ENCODE peak calls at places on chromosome 2, in four cellular contexts. R, J, N and X are unnamed samples.

GRCh38 chr2:83957001-83957400 is 502.1 kb downstream of the SUCLG1 start:
- DNase-seq in R (no peak), J (no peak), N (no peak), X (no peak)

GRCh38 chr2:101360229-101360628 is 27.1 kb downstream of the CREG2 start:
- DNase-seq in R (peak; percentile 52), J (no peak), N (no peak), X (no peak)

GRCh38 chr2:215779912-215780311 is 233.4 kb downstream of the MREG start:
- DNase-seq in R (no peak), J (no peak), N (no peak), X (no peak)

GRCh38 chr2:189111063-189111715 is 68.4 kb downstream of the COL5A2 start:
- DNase-seq in R (no peak), J (no peak), N (no peak), X (no peak)

GRCh38 chr2:164841719-164842623 is at the start of gene COBLL1:
- DNase-seq in R (peak; percentile 41), J (peak; percentile 69), N (peak; percentile 84), X (peak; percentile 41)

GRCh38 chr2:205733082-205733481 is 50.8 kb downstream of the NRP2 start:
- DNase-seq in R (no peak), J (no peak), N (no peak), X (no peak)

GRCh38 chr2:595831-596592 is 81.2 kb downstream of the TMEM18 start:
- DNase-seq in R (no peak), J (no peak), N (no peak), X (no peak)

GRCh38 chr2:32947484-32948143 is 861 bp downstream of the LTBP1 start:
- DNase-seq in R (peak; percentile 54), J (peak; percentile 56), N (no peak), X (peak; percentile 59)

GRCh38 chr2:23711979-23712755 is 214.8 kb downstream of the ATAD2B start:
- DNase-seq in R (peak; percentile 10), J (no peak), N (no peak), X (no peak)

GRCh38 chr2:144749188-144749587 is 229.3 kb upstream of the ZEB2 start:
- DNase-seq in R (no peak), J (no peak), N (no peak), X (no peak)

GRCh38 chr2:26327291-26328272 is 18.4 kb upstream of the SELENOI start:
- DNase-seq in R (peak; percentile 75), J (no peak), N (no peak), X (no peak)

GRCh38 chr2:233801357-233802131 is 23.4 kb downstream of the MROH2A start:
- DNase-seq in R (peak; percentile 55), J (no peak), N (no peak), X (no peak)

GRCh38 chr2:240817496-240818292 is 2.3 kb downstream of the KIF1A start:
- DNase-seq in R (no peak), J (no peak), N (no peak), X (no peak)

GRCh38 chr2:236656721-236657120 is 87.1 kb downstream of the ACKR3 start:
- DNase-seq in R (no peak), J (no peak), N (no peak), X (no peak)

GRCh38 chr2:191832668-191833067 is 14.2 kb downstream of the CAVIN2 start:
- DNase-seq in R (no peak), J (no peak), N (no peak), X (no peak)

GRCh38 chr2:239704737-239705136 is 303.9 kb upstream of the HDAC4 start:
- DNase-seq in R (no peak), J (no peak), N (no peak), X (no peak)

GRCh38 chr2:126886201-126886905 is 12.3 kb upstream of the TEX51 start:
- DNase-seq in R (peak; percentile 22), J (peak; percentile 65), N (peak; percentile 13), X (peak; percentile 92)

GRCh38 chr2:38387887-38388286 is 10.8 kb upstream of the ATL2 start:
- DNase-seq in R (no peak), J (no peak), N (no peak), X (no peak)

GRCh38 chr2:27796991-27797752 is 25.7 kb downstream of the MRPL33 start:
- DNase-seq in R (no peak), J (no peak), N (no peak), X (no peak)
- TF ChIP-seq MAZ in R (no peak), J (no peak), N (no peak), X (no peak)

GRCh38 chr2:242030858-242031257 is 161.3 kb downstream of the RTP5 start:
- DNase-seq in R (no peak), J (no peak), N (no peak), X (no peak)
- TF ChIP-seq MAZ in R (no peak), J (no peak), N (no peak), X (no peak)

GRCh38 chr2:120596990-120597594 is 138.6 kb upstream of the GLI2 start:
- DNase-seq in R (peak; percentile 56), J (no peak), N (no peak), X (no peak)
- TF ChIP-seq MAZ in R (no peak), J (no peak), N (no peak), X (no peak)

GRCh38 chr2:129400825-129401224 is 578.6 kb upstream of the RAB6C start:
- DNase-seq in R (no peak), J (no peak), N (no peak), X (no peak)

GRCh38 chr2:129402076-129402475 is 577.4 kb upstream of the RAB6C start:
- DNase-seq in R (no peak), J (no peak), N (no peak), X (no peak)

GRCh38 chr2:129396980-129397599 is 582.4 kb upstream of the RAB6C start:
- DNase-seq in R (no peak), J (no peak), N (peak; percentile 45), X (peak; percentile 14)
- TF ChIP-seq MAZ in R (no peak), J (no peak), N (no peak), X (no peak)